ENCODE peak calls at places on chromosomes 13 and 19, in four cellular contexts. One of them, this sample, is unnamed.

GRCh38 chr13:85313761-85314503 is 485.3 kb downstream of the SLITRK6 start:
- DNase-seq in H9: no peak
- DNase-seq in H1: no peak
- DNase-seq in IMR-90: peak; percentile 46
- DNase-seq in this sample: peak; percentile 76

GRCh38 chr13:48294670-48295069 is 8.9 kb upstream of the RB1 start:
- DNase-seq in H9: no peak
- DNase-seq in H1: no peak
- DNase-seq in IMR-90: no peak
- DNase-seq in this sample: no peak

GRCh38 chr19:21848706-21849105 is 12.7 kb upstream of the ZNF43 start:
- DNase-seq in H1: no peak
- DNase-seq in H9: no peak
- DNase-seq in IMR-90: peak; percentile 31
- DNase-seq in this sample: no peak

GRCh38 chr13:60170414-60170813 is 6.7 kb upstream of the DIAPH3 start:
- DNase-seq in IMR-90: no peak
- DNase-seq in H9: no peak
- DNase-seq in H1: no peak
- DNase-seq in this sample: no peak

GRCh38 chr13:57629821-57630235 is 1.7 kb upstream of the PCDH17 start:
- DNase-seq in H9: peak; percentile 98
- DNase-seq in IMR-90: peak; percentile 42
- DNase-seq in H1: peak; percentile 93
- DNase-seq in this sample: peak; percentile 98

GRCh38 chr13:74367193-74367592 is 233.0 kb upstream of the KLF12 start:
- DNase-seq in H1: no peak
- DNase-seq in IMR-90: no peak
- DNase-seq in H9: no peak
- DNase-seq in this sample: no peak

GRCh38 chr13:52405369-52405766 is 604 bp downstream of the THSD1 start:
- DNase-seq in IMR-90: no peak
- DNase-seq in H1: no peak
- DNase-seq in H9: no peak
- DNase-seq in this sample: no peak

GRCh38 chr13:44176173-44176572 is 197.5 kb upstream of the SERP2 start:
- DNase-seq in H9: no peak
- DNase-seq in H1: no peak
- DNase-seq in IMR-90: peak; percentile 41
- DNase-seq in this sample: no peak

GRCh38 chr19:53824134-53824611 is at the start of gene NLRP12:
- DNase-seq in H9: no peak
- DNase-seq in IMR-90: no peak
- DNase-seq in H1: no peak
- DNase-seq in this sample: peak; percentile 54

GRCh38 chr19:35767288-35768081 is 7.9 kb upstream of the ARHGAP33 start:
- DNase-seq in IMR-90: no peak
- DNase-seq in H1: no peak
- DNase-seq in H9: peak; percentile 96
- DNase-seq in this sample: peak; percentile 92

GRCh38 chr13:43953370-43953769 is 73.7 kb downstream of the LACC1 start:
- DNase-seq in IMR-90: no peak
- DNase-seq in H9: no peak
- DNase-seq in H1: no peak
- DNase-seq in this sample: peak; percentile 10

GRCh38 chr19:38068851-38069250 is 155.2 kb downstream of the DPF1 start:
- DNase-seq in H9: no peak
- DNase-seq in H1: no peak
- DNase-seq in IMR-90: no peak
- DNase-seq in this sample: no peak

GRCh38 chr19:46716672-46717033 is 261 bp downstream of the PRKD2 start:
- DNase-seq in H1: no peak
- DNase-seq in H9: no peak
- DNase-seq in IMR-90: no peak
- DNase-seq in this sample: peak; percentile 35

GRCh38 chr13:113562085-113562749 is 22.3 kb upstream of the TFDP1 start:
- DNase-seq in H1: peak; percentile 46
- DNase-seq in H9: peak; percentile 87
- DNase-seq in IMR-90: peak; percentile 76
- DNase-seq in this sample: peak; percentile 86

GRCh38 chr19:39224910-39225309 is 19.9 kb downstream of the IFNL3 start:
- DNase-seq in IMR-90: no peak
- DNase-seq in H1: no peak
- DNase-seq in H9: peak; percentile 55
- DNase-seq in this sample: peak; percentile 52

GRCh38 chr13:57763689-57764088 is 132.1 kb downstream of the PCDH17 start:
- DNase-seq in H9: no peak
- DNase-seq in H1: no peak
- DNase-seq in IMR-90: no peak
- DNase-seq in this sample: no peak

GRCh38 chr19:35114656-35115537 is 726 bp upstream of the FXYD3 start:
- DNase-seq in H9: peak; percentile 87
- DNase-seq in IMR-90: peak; percentile 27
- DNase-seq in H1: peak; percentile 73
- DNase-seq in this sample: peak; percentile 84

GRCh38 chr13:76764916-76765315 is 121.3 kb downstream of the KCTD12 start:
- DNase-seq in IMR-90: no peak
- DNase-seq in H9: no peak
- DNase-seq in H1: no peak
- DNase-seq in this sample: no peak

GRCh38 chr13:34412295-34412694 is 529.8 kb upstream of the NBEA start:
- DNase-seq in IMR-90: no peak
- DNase-seq in H9: no peak
- DNase-seq in H1: no peak
- DNase-seq in this sample: no peak

GRCh38 chr13:35722438-35723060 is 246.1 kb upstream of the MAB21L1 start:
- DNase-seq in H1: no peak
- DNase-seq in IMR-90: peak; percentile 59
- DNase-seq in H9: no peak
- DNase-seq in this sample: no peak

GRCh38 chr13:24307211-24308067 is 1.9 kb upstream of the C1QTNF9 start:
- DNase-seq in IMR-90: no peak
- DNase-seq in H9: peak; percentile 36
- DNase-seq in H1: no peak
- DNase-seq in this sample: peak; percentile 8

GRCh38 chr19:35278578-35279284 is 3.6 kb upstream of the HAMP start:
- DNase-seq in H1: no peak
- DNase-seq in IMR-90: no peak
- DNase-seq in H9: no peak
- DNase-seq in this sample: no peak

GRCh38 chr13:47798906-47799305 is 202.2 kb downstream of the SUCLA2 start:
- DNase-seq in H1: no peak
- DNase-seq in IMR-90: peak; percentile 21
- DNase-seq in H9: no peak
- DNase-seq in this sample: peak; percentile 46

GRCh38 chr13:23828866-23829265 is 60.3 kb downstream of the MIPEP start:
- DNase-seq in H1: no peak
- DNase-seq in H9: no peak
- DNase-seq in IMR-90: peak; percentile 48
- DNase-seq in this sample: no peak

GRCh38 chr13:102233566-102234208 is 168.2 kb downstream of the FGF14 start:
- DNase-seq in H9: no peak
- DNase-seq in H1: no peak
- DNase-seq in IMR-90: no peak
- DNase-seq in this sample: no peak

GRCh38 chr13:30581582-30581981 is 36.1 kb upstream of the USPL1 start:
- DNase-seq in IMR-90: peak; percentile 36
- DNase-seq in H1: no peak
- DNase-seq in H9: no peak
- DNase-seq in this sample: peak; percentile 42

GRCh38 chr19:55094456-55095259 is 19.0 kb downstream of the EPS8L1 start:
- DNase-seq in H9: peak; percentile 84
- DNase-seq in H1: no peak
- DNase-seq in IMR-90: no peak
- DNase-seq in this sample: peak; percentile 87

GRCh38 chr13:27354379-27354778 is 70.0 kb upstream of the GTF3A start:
- DNase-seq in H1: no peak
- DNase-seq in H9: no peak
- DNase-seq in IMR-90: peak; percentile 77
- DNase-seq in this sample: no peak

GRCh38 chr13:38990693-38991092 is at the start of gene STOML3:
- DNase-seq in H1: no peak
- DNase-seq in IMR-90: no peak
- DNase-seq in H9: no peak
- DNase-seq in this sample: peak; percentile 57

GRCh38 chr13:92537485-92537884 is 689.1 kb upstream of the GPC6 start:
- DNase-seq in H1: no peak
- DNase-seq in IMR-90: no peak
- DNase-seq in H9: no peak
- DNase-seq in this sample: no peak

GRCh38 chr13:27627377-27627776 is 5.7 kb downstream of the POLR1D start:
- DNase-seq in IMR-90: no peak
- DNase-seq in H1: no peak
- DNase-seq in H9: no peak
- DNase-seq in this sample: no peak

GRCh38 chr13:26074706-26075105 is 22.9 kb upstream of the SHISA2 start:
- DNase-seq in H9: no peak
- DNase-seq in H1: no peak
- DNase-seq in IMR-90: peak; percentile 14
- DNase-seq in this sample: peak; percentile 20

GRCh38 chr13:36125841-36126240 is 5.3 kb downstream of the DCLK1 start:
- DNase-seq in H9: no peak
- DNase-seq in H1: no peak
- DNase-seq in IMR-90: no peak
- DNase-seq in this sample: no peak

GRCh38 chr13:112062619-112063308 is 4.2 kb upstream of the SOX1 start:
- DNase-seq in H1: no peak
- DNase-seq in H9: peak; percentile 75
- DNase-seq in IMR-90: no peak
- DNase-seq in this sample: peak; percentile 70
- H3K23ac ChIP-seq in H1: no peak overlapping the region
- H3K23ac ChIP-seq in H9: no peak overlapping the region
- H3K23ac ChIP-seq in IMR-90: no peak overlapping the region
- H3K23ac ChIP-seq in this sample: no peak overlapping the region

GRCh38 chr13:112132619-112133018 is 65.7 kb downstream of the SOX1 start:
- DNase-seq in H1: no peak
- DNase-seq in H9: no peak
- DNase-seq in IMR-90: no peak
- DNase-seq in this sample: no peak

GRCh38 chr13:112131081-112131739 is 64.3 kb downstream of the SOX1 start:
- DNase-seq in IMR-90: no peak
- DNase-seq in H1: no peak
- DNase-seq in H9: no peak
- DNase-seq in this sample: no peak

GRCh38 chr13:112133489-112134149 is 66.7 kb downstream of the SOX1 start:
- DNase-seq in H9: no peak
- DNase-seq in H1: no peak
- DNase-seq in IMR-90: no peak
- DNase-seq in this sample: no peak

GRCh38 chr13:112132142-112132541 is 65.2 kb downstream of the SOX1 start:
- DNase-seq in H9: no peak
- DNase-seq in IMR-90: no peak
- DNase-seq in H1: no peak
- DNase-seq in this sample: no peak

DNA sequence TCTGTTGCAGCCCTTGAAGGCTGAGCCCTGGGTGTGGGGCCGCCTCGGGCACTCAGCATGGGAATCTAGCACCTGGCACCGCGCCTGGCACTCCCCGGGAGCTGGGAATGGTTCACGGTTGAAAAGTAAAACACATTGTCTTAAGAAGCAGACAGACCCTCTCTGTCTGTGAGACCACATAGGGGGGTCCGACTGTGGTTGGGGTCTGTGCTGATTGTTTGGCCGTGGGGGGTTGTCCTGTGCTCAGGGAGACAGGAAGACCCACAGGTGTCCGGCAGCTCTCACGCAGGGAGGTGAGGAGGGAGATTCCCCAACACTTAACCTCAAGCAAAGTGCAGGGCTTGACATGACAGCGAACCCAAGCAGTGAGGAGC is 64.8 kb downstream of the SOX1 start:
- DNase-seq in H1: no peak
- DNase-seq in IMR-90: no peak
- DNase-seq in H9: no peak
- DNase-seq in this sample: no peak
- H2BK120ac ChIP-seq in H1: no peak overlapping the region
- H2BK120ac ChIP-seq in IMR-90: no peak overlapping the region
- H2BK120ac ChIP-seq in H9: no peak overlapping the region
- H2BK120ac ChIP-seq in this sample: no peak overlapping the region

GRCh38 chr19:43760941-43761340 is 6.2 kb upstream of the SMG9 start:
- DNase-seq in H9: no peak
- DNase-seq in H1: no peak
- DNase-seq in IMR-90: peak; percentile 37
- DNase-seq in this sample: no peak
- H3K23ac ChIP-seq in H9: no peak overlapping the region
- H3K23ac ChIP-seq in H1: no peak overlapping the region
- H3K23ac ChIP-seq in IMR-90: no peak overlapping the region
- H3K23ac ChIP-seq in this sample: no peak overlapping the region

GRCh38 chr19:16071072-16071691 is 5.1 kb upstream of the TPM4 start:
- DNase-seq in H9: no peak
- DNase-seq in IMR-90: no peak
- DNase-seq in H1: no peak
- DNase-seq in this sample: no peak
- H2BK120ac ChIP-seq in H9: no peak overlapping the region
- H2BK120ac ChIP-seq in IMR-90: no peak overlapping the region
- H2BK120ac ChIP-seq in H1: no peak overlapping the region
- H2BK120ac ChIP-seq in this sample: no peak overlapping the region

GRCh38 chr19:40423938-40424337 is 1.9 kb downstream of the SERTAD1 start:
- DNase-seq in IMR-90: no peak
- DNase-seq in H9: no peak
- DNase-seq in H1: no peak
- DNase-seq in this sample: no peak
- H3K23ac ChIP-seq in IMR-90: peak overlapping the region; percentile 58
- H3K23ac ChIP-seq in H9: no peak overlapping the region
- H3K23ac ChIP-seq in H1: no peak overlapping the region
- H3K23ac ChIP-seq in this sample: no peak overlapping the region

GRCh38 chr19:45643927-45644771 is 5.0 kb upstream of the EML2 start:
- DNase-seq in IMR-90: no peak
- DNase-seq in H9: no peak
- DNase-seq in H1: no peak
- DNase-seq in this sample: peak; percentile 23
- H2BK120ac ChIP-seq in IMR-90: no peak overlapping the region
- H2BK120ac ChIP-seq in H9: no peak overlapping the region
- H2BK120ac ChIP-seq in H1: no peak overlapping the region
- H2BK120ac ChIP-seq in this sample: no peak overlapping the region

GRCh38 chr13:108332791-108333190 is 63.3 kb downstream of the TNFSF13B start:
- DNase-seq in H9: no peak
- DNase-seq in H1: no peak
- DNase-seq in IMR-90: no peak
- DNase-seq in this sample: no peak
- H3K23ac ChIP-seq in H9: no peak overlapping the region
- H3K23ac ChIP-seq in H1: no peak overlapping the region
- H3K23ac ChIP-seq in IMR-90: no peak overlapping the region
- H3K23ac ChIP-seq in this sample: no peak overlapping the region

DNA sequence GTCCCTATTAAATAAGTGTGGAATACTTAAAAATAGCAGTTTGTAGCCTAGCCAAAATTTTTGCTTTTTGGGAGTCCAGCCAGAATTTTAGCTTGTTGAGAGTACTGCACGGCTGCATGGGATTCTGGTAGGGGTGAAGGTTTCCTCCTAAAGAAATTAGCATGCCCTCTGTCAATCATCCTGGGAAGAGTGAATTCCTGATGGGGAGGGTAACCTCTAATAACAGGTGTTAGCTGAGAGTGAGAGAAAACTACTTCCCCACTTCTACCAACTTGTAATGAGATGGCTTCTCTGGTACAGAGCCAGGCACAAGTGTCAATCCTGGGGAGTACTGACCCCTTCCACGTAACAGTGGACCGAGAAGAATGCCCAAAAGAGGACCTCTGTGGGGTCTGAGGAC is 195.6 kb downstream of the SPRY2 start:
- DNase-seq in IMR-90: no peak
- DNase-seq in H9: no peak
- DNase-seq in H1: no peak
- DNase-seq in this sample: no peak
- H2BK120ac ChIP-seq in IMR-90: no peak overlapping the region
- H2BK120ac ChIP-seq in H9: no peak overlapping the region
- H2BK120ac ChIP-seq in H1: no peak overlapping the region
- H2BK120ac ChIP-seq in this sample: no peak overlapping the region